ENCODE peak calls at places on chromosomes 4 and X, in six cellular contexts. L is EH, S is endothelial cell, T is HEK293T, I is iPS-NIHi11, B is mesothelial cell of epicardium. V is an unnamed sample.

GRCh38 chr4:38119663-38120374 is 159.6 kb downstream of the PTTG2 start:
- DNase-seq in L (peak; percentile 92), S (no peak), T (peak; percentile 22), I (no peak), B (no peak), V (no peak)

GRCh38 chr4:57109847-57110634 is at the start of gene IGFBP7:
- DNase-seq in L (peak; percentile 80), S (peak; percentile 22), T (peak; percentile 48), I (peak; percentile 80), B (peak; percentile 61), V (peak; percentile 41)

GRCh38 chrX:131778269-131779218 is 234.7 kb downstream of the OR13H1 start:
- DNase-seq in L (no peak), S (no peak), T (peak; percentile 62), I (no peak), B (no peak), V (no peak)

GRCh38 chr4:153955306-153955705 is 166.4 kb upstream of the SFRP2 start:
- DNase-seq in L (no peak), S (no peak), T (no peak), I (no peak), B (no peak), V (no peak)

GRCh38 chr4:57055873-57056272 is 54.3 kb downstream of the IGFBP7 start:
- DNase-seq in L (no peak), S (no peak), T (no peak), I (peak; percentile 21), B (no peak), V (no peak)

GRCh38 chr4:9880411-9881197 is 99.2 kb downstream of the DRD5 start:
- DNase-seq in L (peak; percentile 2), S (no peak), T (no peak), I (no peak), B (no peak), V (no peak)

GRCh38 chrX:132491191-132491590 is 2.4 kb upstream of the MBNL3 start:
- DNase-seq in L (peak; percentile 0), S (no peak), T (no peak), I (no peak), B (no peak), V (no peak)

GRCh38 chrX:24424948-24425347 is 40.1 kb upstream of the PDK3 start:
- DNase-seq in L (peak; percentile 44), S (no peak), T (no peak), I (no peak), B (no peak), V (no peak)

GRCh38 chr4:124753941-124754581 is 41.5 kb upstream of the ANKRD50 start:
- DNase-seq in L (no peak), S (no peak), T (no peak), I (no peak), B (no peak), V (no peak)

GRCh38 chrX:6262959-6263358 is 34.3 kb upstream of the NLGN4X start:
- DNase-seq in L (no peak), S (no peak), T (no peak), I (no peak), B (no peak), V (no peak)

GRCh38 chr4:2330119-2331042 is 68.5 kb upstream of the MXD4 start:
- DNase-seq in L (peak; percentile 95), S (no peak), T (peak; percentile 50), I (no peak), B (peak; percentile 34), V (no peak)

GRCh38 chr4:4271912-4272311 is 18.0 kb downstream of the LYAR start:
- DNase-seq in L (peak; percentile 38), S (no peak), T (no peak), I (no peak), B (no peak), V (no peak)

GRCh38 chrX:19257001-19257400 is 86.7 kb upstream of the PDHA1 start:
- DNase-seq in L (no peak), S (no peak), T (no peak), I (no peak), B (no peak), V (no peak)

GRCh38 chrX:8897259-8897658 is 96.1 kb upstream of the FAM9A start:
- DNase-seq in L (no peak), S (no peak), T (no peak), I (no peak), B (no peak), V (no peak)

GRCh38 chr4:138114434-138114833 is 127.7 kb downstream of the SLC7A11 start:
- DNase-seq in L (peak; percentile 10), S (no peak), T (no peak), I (no peak), B (no peak), V (no peak)

GRCh38 chrX:121160987-121161386 is 113.6 kb downstream of the GLUD2 start:
- DNase-seq in L (no peak), S (no peak), T (no peak), I (no peak), B (no peak), V (no peak)

GRCh38 chrX:11665144-11666040 is at the start of gene ARHGAP6:
- DNase-seq in L (peak; percentile 47), S (peak; percentile 37), T (peak; percentile 24), I (peak; percentile 55), B (peak; percentile 48), V (peak; percentile 16)

GRCh38 chr4:186808635-186809018 is 85.0 kb upstream of the FAT1 start:
- DNase-seq in L (peak; percentile 84), S (no peak), T (no peak), I (no peak), B (no peak), V (no peak)

GRCh38 chrX:70509078-70509477 is 64.4 kb downstream of the DLG3 start:
- DNase-seq in L (no peak), S (no peak), T (no peak), I (no peak), B (no peak), V (no peak)

GRCh38 chr4:148375581-148375980 is 66.6 kb downstream of the NR3C2 start:
- DNase-seq in L (no peak), S (no peak), T (no peak), I (no peak), B (no peak), V (no peak)

GRCh38 chr4:174753031-174753430 is 76.0 kb downstream of the GLRA3 start:
- DNase-seq in L (no peak), S (no peak), T (no peak), I (no peak), B (no peak), V (no peak)

GRCh38 chr4:161929966-161930365 is 233.8 kb downstream of the FSTL5 start:
- DNase-seq in L (no peak), S (no peak), T (no peak), I (no peak), B (no peak), V (no peak)

GRCh38 chr4:41506071-41506470 is 31.9 kb upstream of the LIMCH1 start:
- DNase-seq in L (peak; percentile 95), S (no peak), T (no peak), I (no peak), B (no peak), V (no peak)

GRCh38 chr4:55255171-55255570 is 90.9 kb upstream of the SRD5A3 start:
- DNase-seq in L (peak; percentile 39), S (no peak), T (no peak), I (no peak), B (no peak), V (no peak)

GRCh38 chr4:105474110-105474518 is 252 bp upstream of the PPA2 start:
- DNase-seq in L (no peak), S (peak; percentile 94), T (peak; percentile 90), I (peak; percentile 92), B (peak; percentile 91), V (peak; percentile 66)

GRCh38 chr4:155207534-155208257 is 740 bp upstream of the NPY2R start:
- DNase-seq in L (no peak), S (peak; percentile 58), T (peak; percentile 22), I (peak; percentile 18), B (peak; percentile 43), V (no peak)

V was measured in 8988T.